ENCODE peak calls at places on chromosomes 3 and 15, in ten cellular contexts. One of them, this sample, is unnamed.

GRCh38 chr3:72093270-72093669 is 308.3 kb upstream of the PROK2 start:
- DNase-seq in NCI-H1105 treated with DMSO at 0.1 percent for 48 hours: no peak
- DNase-seq in stimulated activated naive B cell treated with anti-CD40 and anti-IgM and Interleukin-4, amounts not matched to agents 10 μg/mL and 1 μg/mL and 100 μg/mL, for 72 hours: no peak
- DNase-seq in left ventricle myocardium inferior: no peak
- DNase-seq in stromal cell of bone marrow: no peak
- DNase-seq in stimulated activated CD4-positive, alpha-beta T cell treated with anti-CD3 and anti-CD28 coated beads, Interleukin-2, amount 100 ng/mL, for 48 hours: no peak
- DNase-seq in ovary: no peak
- DNase-seq in iPS-NIHi11: no peak
- DNase-seq in coronary artery: no peak
- DNase-seq in retinal pigment epithelial cell: no peak
- DNase-seq in this sample: no peak

GRCh38 chr15:39230205-39230916 is 350.5 kb upstream of the THBS1 start:
- DNase-seq in NCI-H1105 treated with DMSO at 0.1 percent for 48 hours: no peak
- DNase-seq in stimulated activated naive B cell treated with anti-CD40 and anti-IgM and Interleukin-4, amounts not matched to agents 10 μg/mL and 1 μg/mL and 100 μg/mL, for 72 hours: no peak
- DNase-seq in left ventricle myocardium inferior: no peak
- DNase-seq in stromal cell of bone marrow: no peak
- DNase-seq in stimulated activated CD4-positive, alpha-beta T cell treated with anti-CD3 and anti-CD28 coated beads, Interleukin-2, amount 100 ng/mL, for 48 hours: no peak
- DNase-seq in ovary: no peak
- DNase-seq in iPS-NIHi11: no peak
- DNase-seq in coronary artery: no peak
- DNase-seq in retinal pigment epithelial cell: no peak
- DNase-seq in this sample: no peak

GRCh38 chr3:66803206-66803605 is 194.9 kb upstream of the KBTBD8 start:
- DNase-seq in NCI-H1105 treated with DMSO at 0.1 percent for 48 hours: no peak
- DNase-seq in stimulated activated naive B cell treated with anti-CD40 and anti-IgM and Interleukin-4, amounts not matched to agents 10 μg/mL and 1 μg/mL and 100 μg/mL, for 72 hours: no peak
- DNase-seq in left ventricle myocardium inferior: no peak
- DNase-seq in stromal cell of bone marrow: no peak
- DNase-seq in stimulated activated CD4-positive, alpha-beta T cell treated with anti-CD3 and anti-CD28 coated beads, Interleukin-2, amount 100 ng/mL, for 48 hours: no peak
- DNase-seq in ovary: no peak
- DNase-seq in iPS-NIHi11: peak; percentile 43
- DNase-seq in coronary artery: no peak
- DNase-seq in retinal pigment epithelial cell: no peak
- DNase-seq in this sample: no peak

GRCh38 chr15:73334086-73334485 is 34.7 kb downstream of the HCN4 start:
- DNase-seq in NCI-H1105 treated with DMSO at 0.1 percent for 48 hours: no peak
- DNase-seq in stimulated activated naive B cell treated with anti-CD40 and anti-IgM and Interleukin-4, amounts not matched to agents 10 μg/mL and 1 μg/mL and 100 μg/mL, for 72 hours: no peak
- DNase-seq in left ventricle myocardium inferior: no peak
- DNase-seq in stromal cell of bone marrow: no peak
- DNase-seq in stimulated activated CD4-positive, alpha-beta T cell treated with anti-CD3 and anti-CD28 coated beads, Interleukin-2, amount 100 ng/mL, for 48 hours: no peak
- DNase-seq in ovary: no peak
- DNase-seq in iPS-NIHi11: no peak
- DNase-seq in coronary artery: no peak
- DNase-seq in retinal pigment epithelial cell: no peak
- DNase-seq in this sample: no peak

GRCh38 chr3:149473314-149473990 is 1.0 kb upstream of the TM4SF4 start:
- DNase-seq in NCI-H1105 treated with DMSO at 0.1 percent for 48 hours: no peak
- DNase-seq in stimulated activated naive B cell treated with anti-CD40 and anti-IgM and Interleukin-4, amounts not matched to agents 10 μg/mL and 1 μg/mL and 100 μg/mL, for 72 hours: no peak
- DNase-seq in left ventricle myocardium inferior: no peak
- DNase-seq in stromal cell of bone marrow: peak; percentile 71
- DNase-seq in stimulated activated CD4-positive, alpha-beta T cell treated with anti-CD3 and anti-CD28 coated beads, Interleukin-2, amount 100 ng/mL, for 48 hours: no peak
- DNase-seq in ovary: peak; percentile 57
- DNase-seq in iPS-NIHi11: peak; percentile 31
- DNase-seq in coronary artery: peak; percentile 80
- DNase-seq in retinal pigment epithelial cell: peak; percentile 100
- DNase-seq in this sample: peak; percentile 93

GRCh38 chr15:60928210-60928609 is 300.9 kb downstream of the RORA start:
- DNase-seq in NCI-H1105 treated with DMSO at 0.1 percent for 48 hours: no peak
- DNase-seq in stimulated activated naive B cell treated with anti-CD40 and anti-IgM and Interleukin-4, amounts not matched to agents 10 μg/mL and 1 μg/mL and 100 μg/mL, for 72 hours: no peak
- DNase-seq in left ventricle myocardium inferior: no peak
- DNase-seq in stromal cell of bone marrow: no peak
- DNase-seq in stimulated activated CD4-positive, alpha-beta T cell treated with anti-CD3 and anti-CD28 coated beads, Interleukin-2, amount 100 ng/mL, for 48 hours: no peak
- DNase-seq in ovary: no peak
- DNase-seq in iPS-NIHi11: no peak
- DNase-seq in coronary artery: no peak
- DNase-seq in retinal pigment epithelial cell: no peak
- DNase-seq in this sample: no peak

GRCh38 chr3:113769551-113769950 is 22.7 kb downstream of the ATP6V1A start:
- DNase-seq in NCI-H1105 treated with DMSO at 0.1 percent for 48 hours: no peak
- DNase-seq in stimulated activated naive B cell treated with anti-CD40 and anti-IgM and Interleukin-4, amounts not matched to agents 10 μg/mL and 1 μg/mL and 100 μg/mL, for 72 hours: no peak
- DNase-seq in left ventricle myocardium inferior: no peak
- DNase-seq in stromal cell of bone marrow: peak; percentile 54
- DNase-seq in stimulated activated CD4-positive, alpha-beta T cell treated with anti-CD3 and anti-CD28 coated beads, Interleukin-2, amount 100 ng/mL, for 48 hours: no peak
- DNase-seq in ovary: no peak
- DNase-seq in iPS-NIHi11: peak; percentile 23
- DNase-seq in coronary artery: no peak
- DNase-seq in retinal pigment epithelial cell: no peak
- DNase-seq in this sample: no peak

GRCh38 chr15:39199076-39199475 is 381.8 kb upstream of the THBS1 start:
- DNase-seq in NCI-H1105 treated with DMSO at 0.1 percent for 48 hours: no peak
- DNase-seq in stimulated activated naive B cell treated with anti-CD40 and anti-IgM and Interleukin-4, amounts not matched to agents 10 μg/mL and 1 μg/mL and 100 μg/mL, for 72 hours: no peak
- DNase-seq in left ventricle myocardium inferior: peak; percentile 13
- DNase-seq in stromal cell of bone marrow: no peak
- DNase-seq in stimulated activated CD4-positive, alpha-beta T cell treated with anti-CD3 and anti-CD28 coated beads, Interleukin-2, amount 100 ng/mL, for 48 hours: no peak
- DNase-seq in ovary: peak; percentile 46
- DNase-seq in iPS-NIHi11: no peak
- DNase-seq in coronary artery: no peak
- DNase-seq in retinal pigment epithelial cell: no peak
- DNase-seq in this sample: no peak

GRCh38 chr3:125120370-125121122 is 64.7 kb upstream of the HEG1 start:
- DNase-seq in NCI-H1105 treated with DMSO at 0.1 percent for 48 hours: no peak
- DNase-seq in stimulated activated naive B cell treated with anti-CD40 and anti-IgM and Interleukin-4, amounts not matched to agents 10 μg/mL and 1 μg/mL and 100 μg/mL, for 72 hours: peak; percentile 45
- DNase-seq in left ventricle myocardium inferior: no peak
- DNase-seq in stromal cell of bone marrow: no peak
- DNase-seq in stimulated activated CD4-positive, alpha-beta T cell treated with anti-CD3 and anti-CD28 coated beads, Interleukin-2, amount 100 ng/mL, for 48 hours: no peak
- DNase-seq in ovary: no peak
- DNase-seq in iPS-NIHi11: peak; percentile 71
- DNase-seq in coronary artery: no peak
- DNase-seq in retinal pigment epithelial cell: no peak
- DNase-seq in this sample: no peak

GRCh38 chr3:195118671-195119070 is 152.3 kb downstream of the XXYLT1 start:
- DNase-seq in NCI-H1105 treated with DMSO at 0.1 percent for 48 hours: no peak
- DNase-seq in stimulated activated naive B cell treated with anti-CD40 and anti-IgM and Interleukin-4, amounts not matched to agents 10 μg/mL and 1 μg/mL and 100 μg/mL, for 72 hours: no peak
- DNase-seq in left ventricle myocardium inferior: no peak
- DNase-seq in stromal cell of bone marrow: no peak
- DNase-seq in stimulated activated CD4-positive, alpha-beta T cell treated with anti-CD3 and anti-CD28 coated beads, Interleukin-2, amount 100 ng/mL, for 48 hours: no peak
- DNase-seq in ovary: no peak
- DNase-seq in iPS-NIHi11: no peak
- DNase-seq in coronary artery: no peak
- DNase-seq in retinal pigment epithelial cell: no peak
- DNase-seq in this sample: no peak

GRCh38 chr3:183466575-183466974 is 38.2 kb upstream of the MCF2L2 start:
- DNase-seq in NCI-H1105 treated with DMSO at 0.1 percent for 48 hours: no peak
- DNase-seq in stimulated activated naive B cell treated with anti-CD40 and anti-IgM and Interleukin-4, amounts not matched to agents 10 μg/mL and 1 μg/mL and 100 μg/mL, for 72 hours: no peak
- DNase-seq in left ventricle myocardium inferior: no peak
- DNase-seq in stromal cell of bone marrow: no peak
- DNase-seq in stimulated activated CD4-positive, alpha-beta T cell treated with anti-CD3 and anti-CD28 coated beads, Interleukin-2, amount 100 ng/mL, for 48 hours: no peak
- DNase-seq in ovary: no peak
- DNase-seq in iPS-NIHi11: no peak
- DNase-seq in coronary artery: no peak
- DNase-seq in retinal pigment epithelial cell: no peak
- DNase-seq in this sample: no peak

GRCh38 chr15:47675735-47676134 is 41.6 kb upstream of the SEMA6D start:
- DNase-seq in NCI-H1105 treated with DMSO at 0.1 percent for 48 hours: no peak
- DNase-seq in stimulated activated naive B cell treated with anti-CD40 and anti-IgM and Interleukin-4, amounts not matched to agents 10 μg/mL and 1 μg/mL and 100 μg/mL, for 72 hours: no peak
- DNase-seq in left ventricle myocardium inferior: no peak
- DNase-seq in stromal cell of bone marrow: no peak
- DNase-seq in stimulated activated CD4-positive, alpha-beta T cell treated with anti-CD3 and anti-CD28 coated beads, Interleukin-2, amount 100 ng/mL, for 48 hours: no peak
- DNase-seq in ovary: no peak
- DNase-seq in iPS-NIHi11: peak; percentile 30
- DNase-seq in coronary artery: no peak
- DNase-seq in retinal pigment epithelial cell: no peak
- DNase-seq in this sample: no peak

GRCh38 chr3:154795582-154795981 is 284.5 kb upstream of the MME start:
- DNase-seq in NCI-H1105 treated with DMSO at 0.1 percent for 48 hours: no peak
- DNase-seq in stimulated activated naive B cell treated with anti-CD40 and anti-IgM and Interleukin-4, amounts not matched to agents 10 μg/mL and 1 μg/mL and 100 μg/mL, for 72 hours: no peak
- DNase-seq in left ventricle myocardium inferior: no peak
- DNase-seq in stromal cell of bone marrow: peak; percentile 84
- DNase-seq in stimulated activated CD4-positive, alpha-beta T cell treated with anti-CD3 and anti-CD28 coated beads, Interleukin-2, amount 100 ng/mL, for 48 hours: no peak
- DNase-seq in ovary: no peak
- DNase-seq in iPS-NIHi11: no peak
- DNase-seq in coronary artery: no peak
- DNase-seq in retinal pigment epithelial cell: peak; percentile 91
- DNase-seq in this sample: no peak

GRCh38 chr15:98713585-98714001 is 65.3 kb downstream of the IGF1R start:
- DNase-seq in NCI-H1105 treated with DMSO at 0.1 percent for 48 hours: no peak
- DNase-seq in stimulated activated naive B cell treated with anti-CD40 and anti-IgM and Interleukin-4, amounts not matched to agents 10 μg/mL and 1 μg/mL and 100 μg/mL, for 72 hours: peak; percentile 20
- DNase-seq in left ventricle myocardium inferior: no peak
- DNase-seq in stromal cell of bone marrow: peak; percentile 41
- DNase-seq in stimulated activated CD4-positive, alpha-beta T cell treated with anti-CD3 and anti-CD28 coated beads, Interleukin-2, amount 100 ng/mL, for 48 hours: no peak
- DNase-seq in ovary: no peak
- DNase-seq in iPS-NIHi11: no peak
- DNase-seq in coronary artery: no peak
- DNase-seq in retinal pigment epithelial cell: no peak
- DNase-seq in this sample: no peak

GRCh38 chr15:99764521-99764920 is 31.3 kb upstream of the LYSMD4 start:
- DNase-seq in NCI-H1105 treated with DMSO at 0.1 percent for 48 hours: no peak
- DNase-seq in stimulated activated naive B cell treated with anti-CD40 and anti-IgM and Interleukin-4, amounts not matched to agents 10 μg/mL and 1 μg/mL and 100 μg/mL, for 72 hours: no peak
- DNase-seq in left ventricle myocardium inferior: no peak
- DNase-seq in stromal cell of bone marrow: no peak
- DNase-seq in stimulated activated CD4-positive, alpha-beta T cell treated with anti-CD3 and anti-CD28 coated beads, Interleukin-2, amount 100 ng/mL, for 48 hours: no peak
- DNase-seq in ovary: no peak
- DNase-seq in iPS-NIHi11: no peak
- DNase-seq in coronary artery: no peak
- DNase-seq in retinal pigment epithelial cell: no peak
- DNase-seq in this sample: no peak

This sample was measured in LoVo.